ENCODE peak calls at places on chromosomes 3 and 15, in eight cellular contexts. B, A, E, N, W, M, I and S are unnamed samples.

GRCh38 chr3:104987859-104988258 is 378.9 kb upstream of the ALCAM start:
- DNase-seq in I (no peak), M (no peak), N (no peak), B (peak; percentile 1), E (no peak), A (no peak), W (no peak), S (no peak)

GRCh38 chr3:98602078-98602678 is 8.8 kb upstream of the CPOX start:
- DNase-seq in E (peak; percentile 83), B (peak; percentile 59), M (peak; percentile 45), I (peak; percentile 50), A (peak; percentile 61), N (peak; percentile 29), W (no peak), S (peak; percentile 55)

GRCh38 chr3:27289769-27290413 is 79.3 kb downstream of the NEK10 start:
- DNase-seq in M (no peak), B (no peak), I (no peak), E (peak; percentile 70), A (peak; percentile 38), W (no peak), N (no peak), S (no peak)

GRCh38 chr15:64247906-64248541 is 85.2 kb upstream of the PPIB start:
- DNase-seq in A (peak; percentile 92), M (peak; percentile 87), W (no peak), I (no peak), B (no peak), N (peak; percentile 63), E (peak; percentile 89), S (peak; percentile 55)

GRCh38 chr15:96153938-96154337 is 176.6 kb upstream of the NR2F2 start:
- DNase-seq in W (no peak), E (no peak), A (no peak), B (no peak), N (no peak), M (no peak), I (no peak), S (no peak)

GRCh38 chr3:182248349-182248880 is 536.7 kb downstream of the SOX2 start:
- DNase-seq in M (no peak), I (no peak), B (peak; percentile 35), E (no peak), N (no peak), A (peak; percentile 33), W (no peak), S (no peak)

GRCh38 chr3:142168514-142168913 is 19.2 kb upstream of the TFDP2 start:
- DNase-seq in I (no peak), M (no peak), N (no peak), A (no peak), W (no peak), B (no peak), E (no peak), S (no peak)

GRCh38 chr15:91966181-91966552 is 112.7 kb downstream of the SLCO3A1 start:
- DNase-seq in I (no peak), N (no peak), W (no peak), E (no peak), A (no peak), B (no peak), M (no peak), S (no peak)

GRCh38 chr15:70792171-70792573 is 28.8 kb upstream of the UACA start:
- DNase-seq in N (no peak), E (no peak), A (peak; percentile 78), M (no peak), B (no peak), I (no peak), W (no peak), S (no peak)

GRCh38 chr15:91632176-91632575 is 221.3 kb upstream of the SLCO3A1 start:
- DNase-seq in E (no peak), I (no peak), B (no peak), M (no peak), W (no peak), N (no peak), A (no peak), S (no peak)

DNA sequence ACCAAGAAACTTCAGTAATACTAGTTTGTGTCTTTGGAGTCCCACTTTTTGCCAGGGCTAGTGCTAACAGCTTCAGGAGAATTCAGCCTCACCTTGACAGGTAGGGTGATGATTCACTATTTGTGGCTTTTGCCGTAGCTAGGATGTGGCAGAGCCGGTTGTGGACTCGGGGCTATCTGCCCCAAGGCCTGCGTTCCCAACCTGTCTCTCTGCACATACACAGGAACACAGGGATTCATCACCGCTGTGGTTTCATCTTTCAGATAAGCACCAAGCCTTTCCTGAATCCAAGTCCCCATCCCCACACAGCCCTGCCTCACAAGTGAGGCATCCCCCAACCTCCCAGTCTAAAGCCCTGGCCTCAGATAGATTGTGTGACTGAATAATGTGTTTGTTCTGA is 45.2 kb upstream of the POLG start:
- DNase-seq in W (no peak), E (no peak), B (no peak), I (no peak), N (no peak), A (peak; percentile 95), M (peak; percentile 86), S (no peak)
- H3K27ac ChIP-seq in W (no peak overlapping the region), E (no peak overlapping the region), B (no peak overlapping the region), I (no peak overlapping the region), N (no peak overlapping the region), A (peak overlapping the region; percentile 78), M (no peak overlapping the region), S (no peak overlapping the region)

DNA sequence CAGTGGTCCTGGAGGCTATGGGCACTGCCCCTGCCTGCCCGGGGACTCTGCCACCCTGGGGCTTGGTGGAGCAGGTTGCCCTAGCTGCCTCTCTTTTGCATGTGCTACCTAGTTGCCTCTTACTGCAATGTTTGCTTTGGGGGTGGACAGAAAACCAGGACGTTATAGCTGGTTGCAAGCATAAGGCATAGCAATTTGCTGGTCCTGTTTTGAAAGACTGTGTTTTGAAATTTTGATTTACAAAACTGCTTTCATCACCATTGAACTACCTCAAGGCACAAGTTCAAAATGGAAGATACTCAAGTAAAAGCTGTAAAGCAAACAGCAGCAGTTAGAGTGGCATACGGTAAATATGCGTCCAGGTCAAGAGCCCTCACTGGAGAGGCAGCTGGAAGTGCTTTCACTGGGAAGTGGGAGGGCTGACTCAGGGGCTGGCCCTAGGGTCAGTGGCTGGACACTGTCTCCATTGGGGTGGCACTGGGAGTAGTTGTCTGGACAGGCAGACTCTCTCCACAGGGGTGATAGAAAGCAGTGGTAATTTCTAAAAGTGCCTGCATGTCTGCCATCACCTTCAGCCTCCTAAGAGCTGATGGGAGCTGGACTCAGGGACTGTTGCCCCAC is 138.1 kb downstream of the CHDH start:
- DNase-seq in B (no peak), M (no peak), A (no peak), N (no peak), W (no peak), I (peak; percentile 13), E (no peak), S (no peak)
- H3K27ac ChIP-seq in B (no peak overlapping the region), M (no peak overlapping the region), A (no peak overlapping the region), N (no peak overlapping the region), W (no peak overlapping the region), I (peak overlapping the region; percentile 49), E (no peak overlapping the region), S (no peak overlapping the region)

GRCh38 chr3:163391407-163392181 is 1686.7 kb downstream of the SI start:
- DNase-seq in E (no peak), I (no peak), A (no peak), N (no peak), M (no peak), B (no peak), W (no peak), S (no peak)
- H3K27ac ChIP-seq in E (no peak overlapping the region), I (no peak overlapping the region), A (no peak overlapping the region), N (no peak overlapping the region), M (no peak overlapping the region), B (no peak overlapping the region), W (no peak overlapping the region), S (no peak overlapping the region)

GRCh38 chr3:100681496-100681895 is 27.8 kb upstream of the TFG start:
- DNase-seq in W (no peak), I (no peak), N (no peak), B (no peak), E (no peak), A (no peak), M (no peak), S (no peak)
- H3K27ac ChIP-seq in W (no peak overlapping the region), I (no peak overlapping the region), N (no peak overlapping the region), B (no peak overlapping the region), E (no peak overlapping the region), A (no peak overlapping the region), M (no peak overlapping the region), S (no peak overlapping the region)

GRCh38 chr3:178297732-178298131 is 238.5 kb upstream of the KCNMB2 start:
- DNase-seq in A (no peak), I (no peak), E (no peak), B (no peak), N (no peak), M (no peak), W (no peak), S (no peak)
- H3K27ac ChIP-seq in A (no peak overlapping the region), I (no peak overlapping the region), E (no peak overlapping the region), B (no peak overlapping the region), N (no peak overlapping the region), M (no peak overlapping the region), W (no peak overlapping the region), S (no peak overlapping the region)

DNA sequence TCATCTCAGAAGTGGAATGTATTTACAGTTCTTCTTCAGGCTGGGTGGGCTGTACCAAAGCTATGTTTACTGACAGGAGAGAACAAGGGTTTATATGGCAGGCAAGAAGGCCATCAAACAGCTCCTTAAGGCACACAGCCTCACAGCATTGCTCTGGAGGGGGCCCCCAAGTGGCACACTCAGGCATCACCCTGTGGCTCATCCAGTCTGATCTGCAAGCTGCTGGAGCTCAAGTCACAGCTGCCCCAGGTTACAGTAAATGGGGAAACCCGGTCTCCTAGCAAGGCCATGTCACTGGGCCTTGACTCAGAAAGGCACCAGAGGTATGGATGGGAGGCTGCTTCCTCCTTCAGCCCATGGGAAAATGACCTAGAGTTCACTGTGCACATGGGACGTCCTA is 67.4 kb downstream of the TFG start:
- DNase-seq in B (no peak), A (no peak), W (no peak), I (no peak), M (no peak), N (no peak), E (no peak), S (no peak)
- H3K27ac ChIP-seq in B (no peak overlapping the region), A (no peak overlapping the region), W (no peak overlapping the region), I (no peak overlapping the region), M (no peak overlapping the region), N (no peak overlapping the region), E (no peak overlapping the region), S (no peak overlapping the region)